ENCODE peak calls at places on chromosomes 7 and 10, in seven cellular contexts. L is stomach, O is fibroblast of mammary gland, G is HFFc6, T is endothelial cell of umbilical vein, B is AG09319, S is Calu3. M is an unnamed sample.

GRCh38 chr7:87231715-87232114 is 12.2 kb upstream of the TMEM243 start:
- DNase-seq in L (no peak), O (no peak), G (no peak), T (no peak), B (no peak), S (no peak), M (no peak)

GRCh38 chr7:55509322-55509721 is 63.0 kb downstream of the VOPP1 start:
- DNase-seq in L (no peak), O (peak), G (peak), T (peak), B (no peak), S (no peak), M (no peak)

GRCh38 chr10:88989824-88990527 is 622 bp upstream of the FAS start:
- DNase-seq in L (peak), O (peak), G (peak), T (peak), B (peak), S (peak), M (no peak)

GRCh38 chr7:1249731-1250130 is 17.1 kb downstream of the UNCX start:
- DNase-seq in L (no peak), O (no peak), G (no peak), T (no peak), B (no peak), S (no peak), M (no peak)

GRCh38 chr10:43681721-43682120 is 33.0 kb upstream of the ZNF32 start:
- DNase-seq in L (no peak), O (no peak), G (no peak), T (no peak), B (no peak), S (no peak), M (no peak)

GRCh38 chr10:59006511-59007306 is 169.7 kb upstream of the PHYHIPL start:
- DNase-seq in L (no peak), O (peak), G (peak), T (no peak), B (peak), S (peak), M (no peak)

GRCh38 chr10:45091968-45092367 is 91.2 kb downstream of the ZNF22 start:
- DNase-seq in L (no peak), O (no peak), G (no peak), T (no peak), B (no peak), S (no peak), M (no peak)

GRCh38 chr7:727806-728460 is 852 bp upstream of the PRKAR1B start:
- DNase-seq in L (no peak), O (peak), G (no peak), T (peak), B (no peak), S (no peak), M (no peak)

GRCh38 chr10:121668336-121669009 is 70.2 kb upstream of the FGFR2 start:
- DNase-seq in L (peak), O (no peak), G (no peak), T (peak), B (no peak), S (no peak), M (no peak)

GRCh38 chr10:132685121-132685891 is 100.6 kb downstream of the NKX6-2 start:
- DNase-seq in L (peak), O (peak), G (no peak), T (no peak), B (no peak), S (peak), M (peak)

GRCh38 chr7:39248041-39248692 is 270.5 kb downstream of the POU6F2 start:
- DNase-seq in L (no peak), O (no peak), G (no peak), T (no peak), B (no peak), S (no peak), M (no peak)

GRCh38 chr7:90597879-90598278 is 1.8 kb downstream of the CDK14 start:
- DNase-seq in L (no peak), O (peak), G (no peak), T (no peak), B (no peak), S (no peak), M (no peak)

GRCh38 chr10:99620713-99621453 is 644 bp upstream of the SLC25A28 start:
- DNase-seq in L (peak), O (peak), G (peak), T (peak), B (peak), S (peak), M (peak)

GRCh38 chr10:120783901-120784300 is 67.3 kb upstream of the WDR11 start:
- DNase-seq in L (no peak), O (no peak), G (no peak), T (no peak), B (no peak), S (no peak), M (no peak)

GRCh38 chr7:130152270-130153141 is 52.7 kb downstream of the TMEM209 start:
- DNase-seq in L (no peak), O (peak), G (peak), T (no peak), B (no peak), S (no peak), M (no peak)

GRCh38 chr7:157780312-157780711 is 443.5 kb downstream of the DNAJB6 start:
- DNase-seq in L (no peak), O (no peak), G (no peak), T (no peak), B (no peak), S (no peak), M (no peak)

GRCh38 chr7:19146699-19147098 is 1.5 kb upstream of the FERD3L start:
- DNase-seq in L (no peak), O (peak), G (no peak), T (peak), B (no peak), S (no peak), M (no peak)

GRCh38 chr10:14325325-14325955 is 5.3 kb downstream of the FRMD4A start:
- DNase-seq in L (peak), O (peak), G (no peak), T (peak), B (no peak), S (peak), M (no peak)
- TF ChIP-seq CTCF in L (peak), O (peak), G (peak), T (peak), B (no peak), S (peak), M (peak)

GRCh38 chr10:95208702-95209391 is 14.8 kb downstream of the ACSM6 start:
- DNase-seq in L (no peak), O (no peak), G (no peak), T (peak), B (no peak), S (no peak), M (no peak)
- TF ChIP-seq CTCF in L (no peak), O (peak), G (peak), T (peak), B (peak), S (no peak), M (no peak)

GRCh38 chr10:118542789-118543188 is 52.7 kb downstream of the PRLHR start:
- DNase-seq in L (no peak), O (no peak), G (no peak), T (no peak), B (no peak), S (no peak), M (no peak)

GRCh38 chr10:118546479-118546878 is 49.0 kb downstream of the PRLHR start:
- DNase-seq in L (no peak), O (no peak), G (no peak), T (no peak), B (no peak), S (no peak), M (no peak)

GRCh38 chr10:118545381-118545780 is 50.1 kb downstream of the PRLHR start:
- DNase-seq in L (no peak), O (no peak), G (no peak), T (no peak), B (no peak), S (no peak), M (no peak)

GRCh38 chr10:118543714-118544400 is 51.6 kb downstream of the PRLHR start:
- DNase-seq in L (peak), O (peak), G (peak), T (peak), B (no peak), S (peak), M (no peak)

GRCh38 chr10:118544401-118544948 is 51.0 kb downstream of the PRLHR start:
- DNase-seq in L (no peak), O (no peak), G (no peak), T (no peak), B (no peak), S (no peak), M (no peak)
- TF ChIP-seq CTCF in L (no peak), O (no peak), G (peak), T (no peak), B (no peak), S (no peak), M (no peak)

DNA sequence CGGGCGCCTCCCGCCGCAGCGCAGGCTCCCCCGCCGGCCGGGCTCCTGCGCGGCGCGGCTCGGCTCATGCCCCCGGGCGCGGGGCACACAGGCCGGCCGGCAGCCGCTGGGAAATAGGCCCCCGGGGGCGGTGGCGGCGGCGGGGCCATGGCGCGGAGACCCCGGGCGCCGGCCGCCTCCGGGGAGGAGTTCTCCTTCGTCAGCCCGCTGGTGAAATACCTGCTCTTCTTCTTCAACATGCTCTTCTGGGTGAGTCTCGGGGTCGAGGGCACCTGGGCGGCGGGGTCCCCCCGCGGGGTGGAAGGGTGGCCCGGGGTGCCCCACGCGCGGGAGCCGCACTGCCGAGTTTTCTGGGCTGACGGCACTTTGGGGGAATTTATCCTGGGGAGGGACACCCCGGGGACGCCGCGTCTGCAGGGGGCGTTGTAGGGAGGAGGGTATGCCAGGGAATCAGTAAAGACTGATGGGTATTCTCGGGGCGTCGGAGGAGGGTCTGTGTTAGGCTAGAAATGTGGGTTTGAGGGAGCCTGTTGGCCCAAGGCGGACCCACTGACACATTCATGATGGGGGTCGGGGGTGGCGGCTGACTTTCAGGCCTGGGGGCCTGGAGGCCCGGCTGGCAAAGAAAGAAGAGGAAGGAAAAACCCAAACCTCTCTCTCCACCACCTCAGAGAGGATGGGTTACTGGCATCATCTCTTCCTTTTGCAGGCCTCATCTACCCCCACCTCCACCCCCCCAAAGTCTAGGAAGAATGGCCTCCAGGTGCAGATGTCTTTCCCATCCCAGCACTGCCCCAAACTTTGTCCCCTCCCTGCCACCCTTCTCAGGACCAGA is 544 bp downstream of the TSPAN33 start:
- DNase-seq in L (no peak), O (no peak), G (no peak), T (no peak), B (no peak), S (peak), M (no peak)
- TF ChIP-seq CTCF in L (no peak), O (no peak), G (peak), T (peak), B (peak), S (peak), M (no peak)

GRCh38 chr10:16316733-16317132 is 120.1 kb upstream of the PTER start:
- DNase-seq in L (no peak), O (no peak), G (no peak), T (no peak), B (no peak), S (no peak), M (no peak)

GRCh38 chr10:16310440-16310839 is 126.4 kb upstream of the PTER start:
- DNase-seq in L (no peak), O (no peak), G (no peak), T (no peak), B (no peak), S (no peak), M (no peak)

DNA sequence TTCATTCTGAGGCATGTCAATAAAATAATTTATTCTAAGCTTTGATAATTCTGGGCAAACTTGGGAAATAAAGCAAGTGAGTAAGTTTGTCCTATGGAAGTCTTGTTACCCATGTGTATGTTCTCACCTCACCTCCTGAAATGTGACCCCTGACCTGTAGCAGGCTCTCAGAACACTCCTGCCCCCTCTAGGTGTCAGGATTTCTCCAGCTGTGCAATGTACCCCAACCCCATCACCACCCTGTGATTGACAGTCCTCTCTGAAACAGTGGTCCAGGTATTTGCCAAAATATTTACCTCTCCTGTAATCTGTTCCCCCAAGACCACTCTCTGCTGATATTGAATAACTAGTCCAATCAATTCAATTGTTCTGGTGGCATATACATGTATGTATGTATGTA is 122.6 kb upstream of the PTER start:
- DNase-seq in L (no peak), O (no peak), G (no peak), T (no peak), B (no peak), S (no peak), M (no peak)
- TF ChIP-seq CTCF in L (no peak), O (no peak), G (no peak), T (no peak), B (no peak), S (no peak), M (no peak)

DNA sequence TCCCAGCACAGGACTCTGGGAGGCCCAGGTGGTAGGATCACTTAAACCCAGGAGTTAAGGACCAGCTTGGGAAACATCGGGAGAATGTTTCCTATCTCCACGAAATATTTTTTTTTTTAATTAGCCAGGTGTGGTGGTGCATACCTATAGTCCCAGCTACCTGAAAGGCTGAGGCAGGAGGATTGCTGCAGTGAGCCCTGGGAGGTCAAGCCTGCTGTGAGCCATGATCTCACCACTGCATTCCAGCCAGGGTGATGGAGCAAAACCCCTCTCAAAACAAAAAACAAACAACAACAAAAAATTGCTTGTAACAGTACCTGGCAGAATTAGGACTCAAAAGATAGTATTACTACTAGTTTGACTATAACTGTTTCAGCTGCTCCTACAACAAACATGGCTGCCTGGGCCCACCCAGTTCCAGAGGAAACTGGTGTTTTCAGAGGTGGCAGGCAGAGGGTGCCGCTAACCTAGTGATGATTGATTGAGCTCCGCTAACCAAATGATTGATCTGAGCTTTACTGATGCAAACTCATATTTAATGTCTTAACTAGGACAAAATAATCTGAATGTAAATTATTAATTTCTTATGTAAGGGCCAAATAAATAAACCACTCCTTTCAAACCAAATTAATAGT is 57.0 kb downstream of the AP3M1 start:
- DNase-seq in L (no peak), O (no peak), G (no peak), T (no peak), B (no peak), S (no peak), M (no peak)
- TF ChIP-seq CTCF in L (no peak), O (no peak), G (no peak), T (no peak), B (no peak), S (no peak), M (no peak)

DNA sequence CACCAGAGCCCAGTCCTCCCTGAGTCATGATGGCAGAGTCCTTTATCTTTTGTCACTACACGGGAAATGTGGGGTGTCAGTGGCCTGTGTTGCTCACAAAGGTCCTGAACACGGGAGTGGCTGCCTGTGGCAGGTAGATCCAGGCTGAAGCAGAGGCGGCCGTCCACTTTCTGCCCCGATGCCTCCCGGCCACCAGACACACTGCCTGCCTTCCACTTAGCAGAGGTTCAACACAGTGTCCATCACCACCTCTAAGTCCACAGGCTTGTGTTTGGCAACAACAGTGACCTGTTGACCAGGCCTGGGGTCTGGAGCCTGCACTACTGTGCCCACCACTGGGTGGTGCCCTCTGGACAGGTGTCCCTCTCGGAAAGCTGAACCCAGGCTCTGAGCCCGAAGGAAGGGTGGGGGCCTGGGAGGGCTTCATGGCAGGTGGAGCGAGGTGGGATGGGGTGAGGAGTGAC is 49.9 kb upstream of the CAMK2B start:
- DNase-seq in L (no peak), O (no peak), G (no peak), T (no peak), B (no peak), S (peak), M (no peak)
- TF ChIP-seq CTCF in L (no peak), O (peak), G (peak), T (peak), B (no peak), S (peak), M (no peak)

DNA sequence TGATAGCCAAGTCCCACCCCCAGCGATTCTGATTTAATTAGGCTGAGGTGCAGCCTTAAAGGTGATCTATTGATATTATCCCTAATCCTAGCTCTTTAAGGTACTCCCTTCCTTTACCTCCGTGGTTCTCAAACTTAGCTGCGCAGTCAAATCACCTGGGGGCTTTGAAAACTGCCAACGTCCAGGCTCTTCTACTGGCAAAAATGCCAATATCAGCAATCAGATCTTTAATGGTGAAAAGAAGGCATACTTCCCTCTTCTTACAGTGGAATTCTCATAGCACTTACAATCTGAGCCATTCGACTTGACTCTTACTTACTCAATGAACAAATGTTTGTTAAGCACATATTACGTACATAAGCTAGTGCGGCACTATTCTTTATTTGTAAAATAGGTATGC is 704 bp upstream of the SLC35B4 start:
- DNase-seq in L (no peak), O (no peak), G (no peak), T (no peak), B (no peak), S (no peak), M (no peak)
- TF ChIP-seq CTCF in L (no peak), O (no peak), G (no peak), T (no peak), B (no peak), S (no peak), M (no peak)

DNA sequence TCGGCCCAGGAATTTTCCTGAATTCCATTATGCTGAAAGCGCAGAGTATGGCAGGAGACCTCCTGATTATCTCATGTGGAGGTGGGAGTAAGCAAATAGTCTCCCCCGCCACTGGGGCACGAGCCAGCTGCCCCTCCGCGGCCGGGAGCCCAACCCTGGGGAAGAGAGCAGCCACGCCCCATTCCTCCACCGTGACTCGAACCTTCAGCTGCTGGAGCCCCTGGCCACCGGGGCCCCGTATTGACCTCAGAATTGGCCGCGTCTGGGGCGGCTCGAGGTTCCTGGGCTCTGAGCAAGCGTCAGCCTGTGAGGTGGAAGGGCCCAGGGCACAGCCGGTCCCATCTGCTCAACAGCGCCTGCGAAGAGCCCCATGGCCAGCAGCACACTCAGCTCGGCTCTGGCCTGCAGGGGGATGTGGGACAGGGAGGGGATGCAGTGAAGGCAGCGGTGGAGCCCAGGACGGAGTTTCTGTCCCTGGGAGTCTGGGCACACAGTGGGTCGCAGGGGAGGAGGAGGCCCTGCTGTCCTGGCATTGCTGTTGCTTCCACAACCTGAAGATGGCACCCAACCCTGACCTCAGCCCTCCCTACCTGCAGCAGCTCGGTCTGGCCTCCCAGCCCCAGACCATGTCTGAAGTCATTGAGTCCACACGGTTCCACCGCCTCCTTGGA is 97.8 kb downstream of the CHST15 start:
- DNase-seq in L (peak), O (peak), G (peak), T (peak), B (peak), S (peak), M (no peak)
- TF ChIP-seq CTCF in L (peak), O (peak), G (peak), T (peak), B (peak), S (peak), M (no peak)